ENCODE peak calls at places on chromosomes 7 and 10, in five cellular contexts. B is cardiac fibroblast, I is GF-D8, G is heart right ventricle, J is posterior cingulate gyrus. O is an unnamed sample.

GRCh38 chr7:30755384-30756154 is 3.6 kb downstream of the INMT start:
- DNase-seq in B (no peak), I (no peak), G (peak; percentile 84), J (no peak), O (no peak)

GRCh38 chr10:103671126-103671525 is 177.6 kb downstream of the NEURL1 start:
- DNase-seq in B (no peak), I (no peak), G (no peak), J (no peak), O (no peak)

GRCh38 chr7:41010418-41010817 is 692.5 kb downstream of the INHBA start:
- DNase-seq in B (no peak), I (no peak), G (no peak), J (no peak), O (no peak)

GRCh38 chr7:110669410-110669809 is 421.5 kb upstream of the LRRN3 start:
- DNase-seq in B (no peak), I (no peak), G (no peak), J (no peak), O (no peak)

GRCh38 chr10:31912898-31913847 is 15.5 kb downstream of the ARHGAP12 start:
- DNase-seq in B (peak; percentile 21), I (no peak), G (no peak), J (no peak), O (peak; percentile 39)

GRCh38 chr7:100130608-100131453 is 4.1 kb downstream of the MBLAC1 start:
- DNase-seq in B (peak; percentile 66), I (peak; percentile 30), G (peak; percentile 84), J (peak; percentile 96), O (peak; percentile 88)

GRCh38 chr7:30840176-30841024 is 69.2 kb downstream of the MINDY4 start:
- DNase-seq in B (no peak), I (no peak), G (no peak), J (no peak), O (no peak)

GRCh38 chr10:91712315-91712714 is 79.4 kb upstream of the PPP1R3C start:
- DNase-seq in B (no peak), I (no peak), G (no peak), J (no peak), O (no peak)

GRCh38 chr7:158325530-158326381 is 261.9 kb downstream of the PTPRN2 start:
- DNase-seq in B (no peak), I (no peak), G (no peak), J (peak; percentile 94), O (no peak)

GRCh38 chr7:50793115-50793946 is 10.6 kb upstream of the GRB10 start:
- DNase-seq in B (peak; percentile 67), I (peak; percentile 41), G (peak; percentile 79), J (no peak), O (no peak)

GRCh38 chr10:201328-201771 is 66.1 kb downstream of the ZMYND11 start:
- DNase-seq in B (peak; percentile 49), I (no peak), G (no peak), J (no peak), O (no peak)

GRCh38 chr10:80500572-80501380 is 36.9 kb upstream of the SH2D4B start:
- DNase-seq in B (peak; percentile 90), I (no peak), G (peak; percentile 64), J (no peak), O (no peak)

GRCh38 chr10:35058134-35058533 is 32.0 kb downstream of the CUL2 start:
- DNase-seq in B (peak; percentile 92), I (peak; percentile 21), G (no peak), J (no peak), O (no peak)

GRCh38 chr7:127629268-127629854 is 11.4 kb upstream of the PAX4 start:
- DNase-seq in B (no peak), I (no peak), G (no peak), J (no peak), O (peak; percentile 26)

GRCh38 chr7:23076774-23077173 is 28.8 kb upstream of the KLHL7 start:
- DNase-seq in B (no peak), I (no peak), G (no peak), J (no peak), O (no peak)

GRCh38 chr10:33901166-33901565 is 566.7 kb upstream of the NRP1 start:
- DNase-seq in B (peak; percentile 90), I (no peak), G (no peak), J (no peak), O (no peak)

GRCh38 chr10:49700997-49701396 is 21.5 kb downstream of the C10orf53 start:
- DNase-seq in B (no peak), I (no peak), G (no peak), J (no peak), O (no peak)

GRCh38 chr10:72321248-72322029 is 33.3 kb downstream of the DNAJB12 start:
- DNase-seq in B (no peak), I (no peak), G (no peak), J (no peak), O (peak; percentile 53)

GRCh38 chr10:20767028-20767427 is 130.1 kb downstream of the NEBL start:
- DNase-seq in B (peak; percentile 71), I (no peak), G (no peak), J (no peak), O (no peak)

GRCh38 chr7:154736389-154736788 is 266.5 kb downstream of the PAXIP1 start:
- DNase-seq in B (no peak), I (no peak), G (no peak), J (no peak), O (no peak)

GRCh38 chr7:92827464-92827863 is 8.9 kb downstream of the CDK6 start:
- DNase-seq in B (no peak), I (no peak), G (no peak), J (no peak), O (no peak)

GRCh38 chr7:34949356-34949755 is 87.9 kb downstream of the DPY19L1 start:
- DNase-seq in B (peak; percentile 11), I (no peak), G (no peak), J (no peak), O (no peak)

GRCh38 chr10:58362026-58362799 is 23.0 kb upstream of the TFAM start:
- DNase-seq in B (peak; percentile 48), I (no peak), G (no peak), J (no peak), O (no peak)

GRCh38 chr10:17737021-17737965 is 14.7 kb upstream of the TMEM236 start:
- DNase-seq in B (peak; percentile 72), I (no peak), G (peak; percentile 53), J (no peak), O (no peak)

GRCh38 chr10:133309720-133310398 is 1.1 kb downstream of the ZNF511 start:
- DNase-seq in B (no peak), I (no peak), G (no peak), J (peak; percentile 86), O (no peak)

GRCh38 chr7:149838992-149839408 is 825 bp downstream of the ZNF862 start:
- DNase-seq in B (peak; percentile 33), I (no peak), G (no peak), J (peak; percentile 22), O (no peak)

GRCh38 chr10:79097021-79097695 is 28.4 kb downstream of the ZMIZ1 start:
- DNase-seq in B (no peak), I (no peak), G (no peak), J (no peak), O (no peak)